ENCODE peak calls at places on chromosomes 12 and 14, in ten cellular contexts. M is amniotic stem cell; S is head of caudate nucleus; Z is Ammon's horn; F is naive thymus-derived CD8-positive, alpha-beta T cell; E is activated CD4-positive, alpha-beta T cell treated with anti-CD3 and anti-CD28 coated beads for 4 hours; Y is RPMI8226; W is stomach; D is cardiac muscle cell; A is NCI-H1092 treated with DMSO at 0.1 percent for 48 hours. H is an unnamed sample.

GRCh38 chr14:99513946-99514551 is 32.8 kb downstream of the CCNK start:
- DNase-seq in M (no peak), S (peak), Z (no peak), F (no peak), E (no peak), Y (no peak), W (peak), D (no peak), A (no peak), H (no peak)

GRCh38 chr12:96882862-96883261 is 24.2 kb upstream of the NEDD1 start:
- DNase-seq in M (peak), S (no peak), Z (no peak), F (no peak), E (no peak), Y (no peak), W (no peak), D (no peak), A (no peak), H (no peak)

GRCh38 chr12:104669057-104669770 is 212.5 kb downstream of the CHST11 start:
- DNase-seq in M (no peak), S (peak), Z (peak), F (no peak), E (no peak), Y (no peak), W (peak), D (peak), A (peak), H (peak)

GRCh38 chr12:51520576-51521325 is 70.3 kb upstream of the SCN8A start:
- DNase-seq in M (no peak), S (peak), Z (peak), F (no peak), E (no peak), Y (no peak), W (no peak), D (no peak), A (no peak), H (no peak)

GRCh38 chr12:89883630-89884364 is 175.2 kb upstream of the ATP2B1 start:
- DNase-seq in M (no peak), S (no peak), Z (peak), F (no peak), E (no peak), Y (no peak), W (no peak), D (no peak), A (peak), H (no peak)

GRCh38 chr14:80110721-80111120 is 100.6 kb downstream of the DIO2 start:
- DNase-seq in M (no peak), S (no peak), Z (peak), F (no peak), E (no peak), Y (no peak), W (no peak), D (no peak), A (peak), H (no peak)

GRCh38 chr14:63893701-63894458 is 41.1 kb downstream of the SYNE2 start:
- DNase-seq in M (peak), S (no peak), Z (no peak), F (no peak), E (no peak), Y (no peak), W (peak), D (peak), A (no peak), H (no peak)

GRCh38 chr12:117037296-117038022 is 61.8 kb downstream of the TESC start:
- DNase-seq in M (no peak), S (peak), Z (no peak), F (no peak), E (no peak), Y (no peak), W (no peak), D (no peak), A (no peak), H (no peak)

GRCh38 chr14:77303417-77304156 is 17.1 kb downstream of the POMT2 start:
- DNase-seq in M (peak), S (no peak), Z (peak), F (no peak), E (no peak), Y (no peak), W (no peak), D (no peak), A (no peak), H (no peak)

H was measured in hippocampal formation.